ENCODE peak calls at places on chromosomes 7 and 10, in five cellular contexts. One of them, this sample, is unnamed.
A peak's percentile ranks its signal among the peaks of the same experiment; 100 is the strongest.

GRCh38 chr7:17556247-17556646 is 257.8 kb downstream of the AHR start:
- DNase-seq in prostate gland: no peak
- DNase-seq in MCF 10A: no peak
- DNase-seq in HTR-8/SVneo: no peak
- DNase-seq in DMS53: no peak
- DNase-seq in this sample: no peak

GRCh38 chr7:157674027-157674714 is 337.4 kb downstream of the DNAJB6 start:
- DNase-seq in prostate gland: no peak
- DNase-seq in MCF 10A: no peak
- DNase-seq in HTR-8/SVneo: no peak
- DNase-seq in DMS53: no peak
- DNase-seq in this sample: no peak

GRCh38 chr7:7805511-7806153 is 87.2 kb upstream of the RPA3 start:
- DNase-seq in prostate gland: no peak
- DNase-seq in MCF 10A: no peak
- DNase-seq in HTR-8/SVneo: no peak
- DNase-seq in DMS53: peak; percentile 77
- DNase-seq in this sample: no peak

GRCh38 chr7:38461887-38462286 is 169.3 kb downstream of the AMPH start:
- DNase-seq in prostate gland: no peak
- DNase-seq in MCF 10A: no peak
- DNase-seq in HTR-8/SVneo: no peak
- DNase-seq in DMS53: no peak
- DNase-seq in this sample: no peak

GRCh38 chr10:22325272-22325947 is 4.5 kb downstream of the BMI1 start:
- DNase-seq in prostate gland: peak; percentile 67
- DNase-seq in MCF 10A: peak; percentile 64
- DNase-seq in HTR-8/SVneo: no peak
- DNase-seq in DMS53: peak; percentile 96
- DNase-seq in this sample: peak; percentile 76

GRCh38 chr10:33612551-33612950 is 278.1 kb upstream of the NRP1 start:
- DNase-seq in prostate gland: no peak
- DNase-seq in MCF 10A: peak; percentile 77
- DNase-seq in HTR-8/SVneo: no peak
- DNase-seq in DMS53: no peak
- DNase-seq in this sample: no peak

GRCh38 chr7:111018960-111019835 is 71.7 kb upstream of the LRRN3 start:
- DNase-seq in prostate gland: no peak
- DNase-seq in MCF 10A: no peak
- DNase-seq in HTR-8/SVneo: no peak
- DNase-seq in DMS53: peak; percentile 45
- DNase-seq in this sample: no peak

GRCh38 chr7:22109761-22110160 is 164.1 kb upstream of the CDCA7L start:
- DNase-seq in prostate gland: no peak
- DNase-seq in MCF 10A: peak; percentile 40
- DNase-seq in HTR-8/SVneo: peak; percentile 10
- DNase-seq in DMS53: peak; percentile 60
- DNase-seq in this sample: no peak

GRCh38 chr10:13891542-13892431 is 305.0 kb downstream of the PRPF18 start:
- DNase-seq in prostate gland: no peak
- DNase-seq in MCF 10A: no peak
- DNase-seq in HTR-8/SVneo: peak; percentile 18
- DNase-seq in DMS53: peak; percentile 50
- DNase-seq in this sample: peak; percentile 17

This sample was measured in NCI-H774.